ENCODE peak calls at places on chromosomes 3 and 15, in four cellular contexts. One of them, this sample, is unnamed.

GRCh38 chr3:100600181-100601042 is 9.0 kb upstream of the ADGRG7 start:
- DNase-seq in HepG2: no peak
- DNase-seq in A549: no peak
- DNase-seq in GM12878: peak
- DNase-seq in this sample: no peak

GRCh38 chr3:123881771-123882170 is 2.4 kb downstream of the MYLK start:
- DNase-seq in HepG2: no peak
- DNase-seq in GM12878: no peak
- DNase-seq in A549: no peak
- DNase-seq in this sample: no peak

GRCh38 chr3:183924956-183925355 is 40.3 kb upstream of the PARL start:
- DNase-seq in HepG2: no peak
- DNase-seq in A549: peak
- DNase-seq in GM12878: no peak
- DNase-seq in this sample: no peak

GRCh38 chr15:25611603-25612002 is 172.8 kb upstream of the UBE3A start:
- DNase-seq in HepG2: no peak
- DNase-seq in A549: no peak
- DNase-seq in GM12878: no peak
- DNase-seq in this sample: no peak

GRCh38 chr15:87623832-87624231 is 632.7 kb downstream of the NTRK3 start:
- DNase-seq in A549: no peak
- DNase-seq in HepG2: no peak
- DNase-seq in GM12878: no peak
- DNase-seq in this sample: peak

GRCh38 chr3:124496066-124496465 is 234.2 kb upstream of the UMPS start:
- DNase-seq in HepG2: no peak
- DNase-seq in A549: no peak
- DNase-seq in GM12878: no peak
- DNase-seq in this sample: no peak

GRCh38 chr3:149784064-149784704 is 8.2 kb downstream of the ANKUB1 start:
- DNase-seq in HepG2: no peak
- DNase-seq in A549: no peak
- DNase-seq in GM12878: no peak
- DNase-seq in this sample: no peak

GRCh38 chr3:120435621-120436020 is 15.2 kb downstream of the FSTL1 start:
- DNase-seq in GM12878: no peak
- DNase-seq in A549: no peak
- DNase-seq in HepG2: no peak
- DNase-seq in this sample: no peak

GRCh38 chr3:129686941-129687340 is 80.5 kb upstream of the PLXND1 start:
- DNase-seq in GM12878: no peak
- DNase-seq in HepG2: peak
- DNase-seq in A549: no peak
- DNase-seq in this sample: peak

GRCh38 chr3:31562525-31562924 is 29.8 kb downstream of the STT3B start:
- DNase-seq in HepG2: no peak
- DNase-seq in GM12878: no peak
- DNase-seq in A549: no peak
- DNase-seq in this sample: peak

GRCh38 chr3:177928156-177928555 is 608.1 kb upstream of the KCNMB2 start:
- DNase-seq in GM12878: no peak
- DNase-seq in A549: peak
- DNase-seq in HepG2: no peak
- DNase-seq in this sample: no peak

GRCh38 chr3:16481570-16481897 is 32.0 kb downstream of the RFTN1 start:
- DNase-seq in GM12878: no peak
- DNase-seq in HepG2: no peak
- DNase-seq in A549: no peak
- DNase-seq in this sample: no peak

GRCh38 chr15:64009798-64010241 is 36.5 kb downstream of the DAPK2 start:
- DNase-seq in GM12878: peak
- DNase-seq in HepG2: no peak
- DNase-seq in A549: no peak
- DNase-seq in this sample: no peak

GRCh38 chr3:175274474-175275218 is 415.5 kb downstream of the NAALADL2 start:
- DNase-seq in HepG2: no peak
- DNase-seq in A549: no peak
- DNase-seq in GM12878: no peak
- DNase-seq in this sample: no peak

GRCh38 chr15:74421302-74422245 is 12.2 kb downstream of the SEMA7A start:
- DNase-seq in A549: no peak
- DNase-seq in HepG2: peak
- DNase-seq in GM12878: no peak
- DNase-seq in this sample: no peak

GRCh38 chr3:48594431-48595049 is 589 bp downstream of the COL7A1 start:
- DNase-seq in A549: no peak
- DNase-seq in HepG2: no peak
- DNase-seq in GM12878: no peak
- DNase-seq in this sample: no peak

GRCh38 chr3:84666468-84666867 is 292.3 kb upstream of the CADM2 start:
- DNase-seq in A549: no peak
- DNase-seq in GM12878: no peak
- DNase-seq in HepG2: no peak
- DNase-seq in this sample: no peak

GRCh38 chr3:46669191-46669999 is 24.1 kb downstream of the ALS2CL start:
- DNase-seq in A549: no peak
- DNase-seq in GM12878: no peak
- DNase-seq in HepG2: no peak
- DNase-seq in this sample: no peak

GRCh38 chr3:111750278-111750884 is 108.7 kb upstream of the PHLDB2 start:
- DNase-seq in HepG2: no peak
- DNase-seq in GM12878: no peak
- DNase-seq in A549: no peak
- DNase-seq in this sample: no peak

GRCh38 chr3:47583320-47584075 is 4.8 kb upstream of the CSPG5 start:
- DNase-seq in GM12878: no peak
- DNase-seq in HepG2: no peak
- DNase-seq in A549: no peak
- DNase-seq in this sample: no peak

GRCh38 chr15:83283813-83284562 is 476 bp downstream of the BNC1 start:
- DNase-seq in GM12878: no peak
- DNase-seq in A549: no peak
- DNase-seq in HepG2: no peak
- DNase-seq in this sample: no peak

GRCh38 chr3:112327371-112327951 is 5.5 kb upstream of the CD200 start:
- DNase-seq in A549: peak
- DNase-seq in HepG2: peak
- DNase-seq in GM12878: peak
- DNase-seq in this sample: no peak

GRCh38 chr3:185730550-185730949 is 94.3 kb downstream of the IGF2BP2 start:
- DNase-seq in GM12878: no peak
- DNase-seq in A549: no peak
- DNase-seq in HepG2: no peak
- DNase-seq in this sample: no peak

GRCh38 chr3:119219069-119219468 is 21.6 kb downstream of the B4GALT4 start:
- DNase-seq in HepG2: no peak
- DNase-seq in A549: no peak
- DNase-seq in GM12878: no peak
- DNase-seq in this sample: no peak

GRCh38 chr3:119490153-119490552 is 8.2 kb upstream of the TIMMDC1 start:
- DNase-seq in HepG2: no peak
- DNase-seq in A549: no peak
- DNase-seq in GM12878: no peak
- DNase-seq in this sample: no peak

GRCh38 chr15:24966364-24967103 is 11.7 kb downstream of the SNRPN start:
- DNase-seq in A549: no peak
- DNase-seq in GM12878: no peak
- DNase-seq in HepG2: no peak
- DNase-seq in this sample: no peak

GRCh38 chr3:13518516-13519351 is 30.2 kb upstream of the FBLN2 start:
- DNase-seq in A549: no peak
- DNase-seq in HepG2: no peak
- DNase-seq in GM12878: no peak
- DNase-seq in this sample: no peak

GRCh38 chr3:81419196-81419595 is 342.2 kb downstream of the GBE1 start:
- DNase-seq in HepG2: peak
- DNase-seq in A549: peak
- DNase-seq in GM12878: no peak
- DNase-seq in this sample: no peak

GRCh38 chr3:118842147-118842863 is 192.3 kb downstream of the IGSF11 start:
- DNase-seq in GM12878: peak
- DNase-seq in HepG2: no peak
- DNase-seq in A549: no peak
- DNase-seq in this sample: no peak

GRCh38 chr3:69784854-69785523 is 45.7 kb downstream of the MITF start:
- DNase-seq in GM12878: no peak
- DNase-seq in HepG2: no peak
- DNase-seq in A549: peak
- DNase-seq in this sample: no peak

GRCh38 chr15:51796777-51797474 is 32.5 kb upstream of the TMOD3 start:
- DNase-seq in A549: peak
- DNase-seq in GM12878: no peak
- DNase-seq in HepG2: peak
- DNase-seq in this sample: no peak

GRCh38 chr3:46461971-46462910 is 2.5 kb downstream of the LTF start:
- DNase-seq in A549: no peak
- DNase-seq in HepG2: no peak
- DNase-seq in GM12878: no peak
- DNase-seq in this sample: no peak

GRCh38 chr3:29057326-29057725 is 223.5 kb upstream of the RBMS3 start:
- DNase-seq in A549: no peak
- DNase-seq in HepG2: no peak
- DNase-seq in GM12878: no peak
- DNase-seq in this sample: no peak

GRCh38 chr15:95295905-95296618 is 1034.4 kb upstream of the NR2F2 start:
- DNase-seq in A549: no peak
- DNase-seq in GM12878: no peak
- DNase-seq in HepG2: no peak
- DNase-seq in this sample: no peak

GRCh38 chr3:42855547-42856380 is 19.9 kb downstream of the CYP8B1 start:
- DNase-seq in HepG2: peak
- DNase-seq in A549: no peak
- DNase-seq in GM12878: no peak
- DNase-seq in this sample: peak

GRCh38 chr3:173750591-173750990 is 353.0 kb downstream of the NLGN1 start:
- DNase-seq in A549: no peak
- DNase-seq in HepG2: no peak
- DNase-seq in GM12878: no peak
- DNase-seq in this sample: no peak

GRCh38 chr15:40593130-40593529 is 919 bp upstream of the KNL1 start:
- DNase-seq in HepG2: no peak
- DNase-seq in A549: no peak
- DNase-seq in GM12878: no peak
- DNase-seq in this sample: no peak

GRCh38 chr3:69359916-69360315 is 26.0 kb downstream of the FRMD4B start:
- DNase-seq in HepG2: no peak
- DNase-seq in GM12878: no peak
- DNase-seq in A549: no peak
- DNase-seq in this sample: no peak

DNA sequence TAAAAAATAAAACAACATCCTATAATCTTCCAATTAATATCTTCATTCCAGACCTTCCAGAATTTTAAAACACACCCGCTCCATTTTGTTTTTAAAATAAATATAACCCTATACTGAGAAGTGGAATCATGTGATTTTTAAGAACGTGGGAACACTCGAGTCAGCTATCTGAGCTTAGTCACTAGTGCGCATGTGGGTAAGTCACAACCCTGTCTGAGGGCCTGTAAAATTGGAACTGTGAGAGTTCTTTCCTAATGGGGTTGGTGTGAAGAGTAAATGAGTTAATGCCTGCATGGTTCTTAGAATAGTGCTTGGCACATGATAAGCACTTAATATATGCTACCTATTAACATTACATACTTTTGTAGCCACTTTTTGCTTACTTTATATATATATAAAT is 19.9 kb upstream of the POLR2M start:
- DNase-seq in A549: no peak
- DNase-seq in GM12878: no peak
- DNase-seq in HepG2: no peak
- DNase-seq in this sample: no peak
- TF ChIP-seq POLR2AphosphoS2 in A549: no peak
- TF ChIP-seq POLR2AphosphoS2 in GM12878: no peak
- TF ChIP-seq POLR2AphosphoS2 in HepG2: no peak
- TF ChIP-seq POLR2AphosphoS2 in this sample: no peak

GRCh38 chr3:147921044-147921443 is 511.9 kb downstream of the ZIC1 start:
- DNase-seq in GM12878: no peak
- DNase-seq in A549: no peak
- DNase-seq in HepG2: no peak
- DNase-seq in this sample: no peak
- TF ChIP-seq POLR2AphosphoS2 in GM12878: no peak
- TF ChIP-seq POLR2AphosphoS2 in A549: no peak
- TF ChIP-seq POLR2AphosphoS2 in HepG2: no peak
- TF ChIP-seq POLR2AphosphoS2 in this sample: no peak

GRCh38 chr3:60146121-60146520 is 1096.3 kb upstream of the CFAP20DC start:
- DNase-seq in A549: no peak
- DNase-seq in HepG2: no peak
- DNase-seq in GM12878: no peak
- DNase-seq in this sample: no peak

GRCh38 chr3:60147249-60147648 is 1097.4 kb upstream of the CFAP20DC start:
- DNase-seq in GM12878: no peak
- DNase-seq in HepG2: no peak
- DNase-seq in A549: no peak
- DNase-seq in this sample: no peak

GRCh38 chr3:60140160-60140559 is 1090.3 kb upstream of the CFAP20DC start:
- DNase-seq in HepG2: no peak
- DNase-seq in A549: no peak
- DNase-seq in GM12878: no peak
- DNase-seq in this sample: no peak

GRCh38 chr3:60144071-60144470 is 1094.2 kb upstream of the CFAP20DC start:
- DNase-seq in HepG2: no peak
- DNase-seq in GM12878: no peak
- DNase-seq in A549: no peak
- DNase-seq in this sample: no peak

DNA sequence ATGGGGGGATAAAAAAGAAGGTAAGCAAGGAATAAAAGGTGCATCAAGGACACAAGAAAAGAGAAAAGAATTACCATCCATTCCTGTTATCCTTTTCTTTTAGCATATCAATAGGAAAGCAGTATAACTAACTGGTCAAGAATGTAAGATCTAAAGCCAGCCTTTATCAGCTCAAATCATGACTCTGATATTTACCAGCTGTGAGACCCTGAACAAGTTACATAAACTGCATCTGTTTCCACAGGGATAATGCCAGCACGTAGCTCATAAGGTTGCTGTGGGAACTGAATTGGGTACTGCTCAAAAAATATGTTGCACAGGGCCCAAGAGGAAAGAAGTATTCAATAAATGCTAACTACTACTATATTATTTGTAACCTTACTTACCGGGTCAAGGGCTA is 1092.2 kb upstream of the CFAP20DC start:
- DNase-seq in GM12878: no peak
- DNase-seq in A549: no peak
- DNase-seq in HepG2: no peak
- DNase-seq in this sample: no peak
- TF ChIP-seq POLR2AphosphoS2 in GM12878: no peak
- TF ChIP-seq POLR2AphosphoS2 in A549: no peak
- TF ChIP-seq POLR2AphosphoS2 in HepG2: no peak
- TF ChIP-seq POLR2AphosphoS2 in this sample: no peak

DNA sequence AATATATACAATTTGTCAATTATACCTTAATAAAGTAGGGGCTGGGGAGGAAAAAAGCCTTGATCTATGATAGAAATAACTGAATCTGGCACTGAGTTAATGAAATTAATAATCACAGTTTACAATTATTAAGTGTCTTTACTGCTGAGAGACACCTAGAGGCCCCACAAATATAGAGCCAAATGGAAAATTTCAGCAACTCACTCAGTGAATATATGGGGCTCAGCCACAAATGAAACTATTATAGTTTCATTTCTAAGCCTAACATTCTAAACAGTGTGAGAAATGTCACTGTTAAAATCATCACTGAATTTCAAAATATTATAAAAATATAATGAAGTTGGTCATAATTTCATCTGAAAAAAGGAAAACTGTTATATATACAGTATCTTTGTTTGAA is 40.3 kb downstream of the GNB4 start:
- DNase-seq in GM12878: no peak
- DNase-seq in A549: no peak
- DNase-seq in HepG2: no peak
- DNase-seq in this sample: no peak
- TF ChIP-seq POLR2AphosphoS2 in GM12878: no peak
- TF ChIP-seq POLR2AphosphoS2 in A549: no peak
- TF ChIP-seq POLR2AphosphoS2 in HepG2: no peak
- TF ChIP-seq POLR2AphosphoS2 in this sample: no peak

This sample was measured in K562.